ENCODE peak calls at places on chromosomes 2 and 18, in six cellular contexts. F is brain microvascular endothelial cell, C is cardiac muscle cell, S is OCI-LY7, V is fibroblast of lung, B is adrenal gland. X is an unnamed sample.

GRCh38 chr2:46816846-46817726 is 98.5 kb downstream of the MCFD2 start:
- DNase-seq in S (no peak), B (no peak), F (no peak), V (no peak), C (no peak), X (no peak)

GRCh38 chr2:46229134-46230063 is 67.8 kb upstream of the EPAS1 start:
- DNase-seq in V (peak), F (peak), B (no peak), S (no peak), C (peak), X (no peak)

GRCh38 chr2:10720983-10721343 is 467 bp upstream of the ATP6V1C2 start:
- DNase-seq in F (no peak), B (no peak), C (no peak), V (no peak), S (peak), X (no peak)

GRCh38 chr18:50203801-50204604 is 9.1 kb upstream of the MYO5B start:
- DNase-seq in B (peak), F (peak), C (peak), S (no peak), V (peak), X (peak)

GRCh38 chr2:134792147-134792546 is 46.3 kb upstream of the ACMSD start:
- DNase-seq in S (no peak), B (no peak), V (no peak), C (no peak), F (no peak), X (no peak)

GRCh38 chr2:68732036-68732435 is 2.6 kb upstream of the ARHGAP25 start:
- DNase-seq in C (no peak), S (no peak), V (no peak), B (no peak), F (no peak), X (no peak)

GRCh38 chr2:176445831-176446433 is 176.7 kb downstream of the MTX2 start:
- DNase-seq in F (peak), C (no peak), B (no peak), V (peak), S (no peak), X (peak)

GRCh38 chr2:32427672-32428622 is 71.1 kb downstream of the BIRC6 start:
- DNase-seq in B (no peak), V (peak), S (no peak), C (no peak), F (no peak), X (no peak)

GRCh38 chr2:231968820-231969219 is 7.3 kb downstream of the DIS3L2 start:
- DNase-seq in F (no peak), S (no peak), B (no peak), C (no peak), V (no peak), X (no peak)

GRCh38 chr2:40072442-40073232 is 293.6 kb upstream of the THUMPD2 start:
- DNase-seq in F (no peak), B (no peak), C (no peak), S (no peak), V (no peak), X (no peak)

GRCh38 chr2:46134531-46135229 is 162.5 kb upstream of the EPAS1 start:
- DNase-seq in S (no peak), F (peak), B (no peak), C (peak), V (peak), X (peak)

GRCh38 chr18:31134988-31135529 is 27.6 kb downstream of the DSC1 start:
- DNase-seq in V (no peak), S (no peak), B (no peak), C (no peak), F (no peak), X (no peak)

GRCh38 chr2:108542071-108542470 is 7.8 kb downstream of the LIMS1 start:
- DNase-seq in V (peak), F (peak), S (no peak), C (peak), B (no peak), X (no peak)

GRCh38 chr2:37307500-37307899 is 17.1 kb downstream of the PRKD3 start:
- DNase-seq in V (no peak), F (no peak), C (no peak), S (no peak), B (no peak), X (no peak)

GRCh38 chr2:96864343-96865091 is 5.4 kb downstream of the SEMA4C start:
- DNase-seq in B (no peak), F (no peak), C (no peak), S (no peak), V (no peak), X (no peak)

DNA sequence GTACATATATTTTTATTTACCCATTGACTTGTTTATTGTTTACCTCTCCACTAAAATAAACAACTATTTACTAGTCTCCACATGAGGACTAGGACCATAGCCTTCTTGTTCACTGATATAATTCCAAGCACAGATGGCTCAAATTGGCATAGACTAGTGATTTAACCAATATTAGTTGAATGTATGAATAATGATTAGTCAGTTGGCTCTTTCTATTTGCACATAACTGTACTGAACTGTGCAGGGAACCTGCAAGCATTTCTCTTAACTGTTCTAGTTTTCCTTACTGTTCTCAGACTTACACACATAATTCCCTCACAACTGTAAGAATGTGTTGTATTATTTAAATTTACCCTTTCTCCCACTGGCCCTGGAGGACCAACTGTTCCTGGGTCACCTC is 91.9 kb downstream of the COL3A1 start:
- DNase-seq in V (no peak), F (no peak), C (no peak), B (no peak), S (no peak), X (no peak)
- H3K27ac ChIP-seq in V (no peak), F (no peak), C (no peak), B (no peak), S (no peak), X (no peak)

GRCh38 chr18:55779461-55779710 is 191.4 kb upstream of the TCF4 start:
- DNase-seq in C (no peak), B (no peak), S (no peak), V (no peak), F (no peak), X (peak)

GRCh38 chr18:55778731-55779460 is 190.9 kb upstream of the TCF4 start:
- DNase-seq in C (peak), F (no peak), S (no peak), B (no peak), V (peak), X (no peak)

GRCh38 chr18:55781481-55781957 is 193.5 kb upstream of the TCF4 start:
- DNase-seq in S (peak), C (peak), V (peak), B (peak), F (peak), X (peak)

GRCh38 chr18:55780591-55781071 is 192.6 kb upstream of the TCF4 start:
- DNase-seq in V (peak), C (peak), S (no peak), F (no peak), B (no peak), X (no peak)

GRCh38 chr18:55779711-55780590 is 192.0 kb upstream of the TCF4 start:
- DNase-seq in C (peak), F (no peak), S (peak), V (peak), B (peak), X (peak)
- TF ChIP-seq CTCF in C (peak), F (no peak), S (no peak), V (no peak), B (no peak), X (no peak)

GRCh38 chr2:38527338-38528007 is 75.3 kb downstream of the HNRNPLL start:
- DNase-seq in F (no peak), B (no peak), C (no peak), V (no peak), S (no peak), X (no peak)
- H3K4me3 ChIP-seq in F (peak), B (no peak), C (peak), V (peak), S (peak), X (peak)

DNA sequence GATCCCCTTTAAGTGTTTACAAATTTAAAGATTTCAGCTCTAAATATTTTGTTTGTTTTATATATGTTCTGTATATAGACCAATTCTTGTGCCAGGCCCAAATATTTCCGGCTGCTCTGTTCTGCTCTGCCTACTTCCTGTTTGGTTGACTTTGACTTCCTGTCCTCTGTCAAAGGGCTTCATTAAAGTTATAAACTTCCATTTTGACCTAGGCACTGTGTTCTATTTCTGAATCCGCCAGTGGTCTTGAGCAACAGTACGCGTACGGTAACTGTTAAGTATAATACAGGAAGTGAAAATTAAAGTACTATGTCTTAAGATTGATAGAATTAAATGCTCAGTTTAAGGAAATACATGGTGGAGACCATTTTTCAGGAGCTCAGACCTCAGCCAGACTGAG is 13.5 kb upstream of the REL start:
- DNase-seq in F (no peak), V (no peak), C (no peak), S (peak), B (no peak), X (no peak)
- H3K27ac ChIP-seq in F (no peak), V (no peak), C (no peak), S (peak), B (peak), X (no peak)